ENCODE peak calls at places on chromosomes 13 and 19, in ten cellular contexts. Y is GM23338, D is PC-3, P is PC-9, R is hepatocyte, J is OCI-LY7, I is HCT116, F is SK-N-SH, U is MM.1S, N is Karpas-422. Q is an unnamed sample. For H3K9me2 and H3K4me1, the result is how much of the 10 kb centered on the place peaks cover.

GRCh38 chr19:30317403-30317802 is 54.8 kb upstream of the ZNF536 start:
- DNase-seq in Y (no peak), D (no peak), P (no peak), R (no peak), J (no peak), I (no peak), F (no peak), U (no peak), N (no peak), Q (no peak)

GRCh38 chr13:37289212-37289935 is 183.9 kb upstream of the CSNK1A1L start:
- DNase-seq in Y (no peak), D (no peak), P (no peak), R (no peak), J (no peak), I (no peak), F (no peak), U (no peak), N (no peak), Q (no peak)

GRCh38 chr19:3612901-3613741 is 6.4 kb upstream of the TBXA2R start:
- DNase-seq in Y (peak), D (no peak), P (no peak), R (no peak), J (no peak), I (no peak), F (peak), U (no peak), N (no peak), Q (peak)

GRCh38 chr13:27334774-27335490 is 64.3 kb downstream of the RASL11A start:
- DNase-seq in Y (no peak), D (no peak), P (no peak), R (no peak), J (no peak), I (no peak), F (no peak), U (no peak), N (no peak), Q (peak)

GRCh38 chr19:3641515-3642269 is 15.1 kb upstream of the CACTIN start:
- DNase-seq in Y (no peak), D (no peak), P (no peak), R (no peak), J (no peak), I (no peak), F (no peak), U (no peak), N (no peak), Q (no peak)

GRCh38 chr13:51913421-51914136 is 51.8 kb downstream of the CCDC70 start:
- DNase-seq in Y (peak), D (no peak), P (no peak), R (no peak), J (peak), I (no peak), F (peak), U (no peak), N (no peak), Q (no peak)

GRCh38 chr19:8488351-8488750 is 14.1 kb downstream of the PRAM1 start:
- DNase-seq in Y (no peak), D (no peak), P (no peak), R (no peak), J (no peak), I (no peak), F (no peak), U (no peak), N (no peak), Q (no peak)

GRCh38 chr13:98960331-98961203 is 17.3 kb downstream of the DOCK9 start:
- DNase-seq in Y (no peak), D (no peak), P (no peak), R (no peak), J (no peak), I (no peak), F (no peak), U (no peak), N (no peak), Q (no peak)

GRCh38 chr19:3250675-3251074 is 26.2 kb downstream of the CELF5 start:
- DNase-seq in Y (peak), D (peak), P (peak), R (no peak), J (peak), I (peak), F (peak), U (no peak), N (peak), Q (peak)

GRCh38 chr19:14434543-14435319 is 1.6 kb downstream of the PKN1 start:
- DNase-seq in Y (no peak), D (peak), P (peak), R (peak), J (no peak), I (no peak), F (peak), U (no peak), N (no peak), Q (peak)

GRCh38 chr19:49570997-49571676 is 9.2 kb downstream of the NOSIP start:
- DNase-seq in Y (peak), D (peak), P (no peak), R (peak), J (peak), I (no peak), F (no peak), U (peak), N (peak), Q (no peak)

DNA sequence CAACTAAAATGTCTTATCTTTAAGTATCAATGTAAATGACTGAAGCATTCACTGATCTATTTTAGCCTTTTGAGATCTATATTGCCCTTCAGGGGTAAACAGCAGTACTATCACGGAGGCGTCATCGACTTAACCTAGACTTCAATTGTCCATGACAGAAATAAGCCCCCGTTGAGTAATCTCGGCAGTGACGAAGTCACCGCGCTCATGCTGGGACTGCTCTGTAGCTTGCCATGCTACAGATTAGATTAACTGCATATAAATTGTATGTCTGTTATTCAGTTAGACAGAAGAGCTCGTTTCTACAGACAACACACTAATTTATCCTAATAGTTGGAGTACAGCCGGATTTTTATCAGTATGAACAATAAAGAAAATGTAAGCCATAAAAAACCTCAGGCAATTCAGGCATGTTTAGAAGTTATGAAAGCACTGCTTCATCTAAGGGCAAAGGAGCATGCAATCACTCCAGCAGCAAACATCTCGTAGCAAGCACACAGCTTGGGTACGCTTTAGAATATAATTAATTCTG is 56.6 kb downstream of the TUBGCP3 start:
- DNase-seq in Y (no peak), D (no peak), P (no peak), R (no peak), J (no peak), I (no peak), F (peak), U (no peak), N (no peak), Q (no peak)
- H3K9me2 ChIP-seq in Y (under half), D (under half), P (under half), R (under half), J (under half), I (under half), F (under half), U (under half), N (under half), Q (under half)

GRCh38 chr13:39675904-39676303 is 20.4 kb downstream of the COG6 start:
- DNase-seq in Y (no peak), D (no peak), P (no peak), R (no peak), J (no peak), I (no peak), F (no peak), U (no peak), N (no peak), Q (peak)
- H3K4me1 ChIP-seq in Y (under half), D (under half), P (under half), R (under half), J (under half), I (under half), F (under half), U (under half), N (under half), Q (under half)

DNA sequence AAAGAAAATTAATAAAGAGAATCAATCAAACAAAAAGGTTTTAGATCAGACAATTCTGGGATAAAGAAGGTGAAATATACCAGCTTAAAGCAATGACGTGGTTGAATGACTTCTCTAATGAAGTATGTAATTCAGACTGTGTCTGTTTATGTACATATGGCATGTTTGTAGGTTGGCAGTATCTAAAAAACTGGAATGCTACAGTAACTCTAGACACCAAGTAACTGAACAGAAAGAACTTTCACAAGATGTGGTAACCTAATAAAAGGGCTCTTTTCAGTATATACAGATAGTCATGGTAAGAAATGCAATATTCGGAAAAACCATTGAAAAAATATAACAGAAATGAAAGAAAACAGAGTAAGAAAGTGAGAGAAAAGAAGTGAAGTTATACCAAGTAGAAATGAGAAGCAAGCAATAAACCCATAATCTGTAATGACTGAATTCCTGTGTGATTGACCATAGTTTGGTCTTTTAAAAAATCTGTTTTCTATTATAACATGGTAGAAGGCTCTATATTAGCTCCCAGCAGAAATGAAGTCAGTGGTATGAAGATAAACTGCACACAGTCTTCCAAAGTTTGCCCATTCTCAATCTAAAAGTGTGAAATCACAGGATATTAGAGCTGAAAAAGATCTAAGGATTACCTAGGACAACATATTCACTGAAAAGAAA is 31.4 kb downstream of the ELF1 start:
- DNase-seq in Y (no peak), D (no peak), P (no peak), R (no peak), J (no peak), I (no peak), F (no peak), U (no peak), N (no peak), Q (peak)
- H3K9me2 ChIP-seq in Y (under half), D (under half), P (under half), R (under half), J (under half), I (under half), F (under half), U (under half), N (under half), Q (under half)

DNA sequence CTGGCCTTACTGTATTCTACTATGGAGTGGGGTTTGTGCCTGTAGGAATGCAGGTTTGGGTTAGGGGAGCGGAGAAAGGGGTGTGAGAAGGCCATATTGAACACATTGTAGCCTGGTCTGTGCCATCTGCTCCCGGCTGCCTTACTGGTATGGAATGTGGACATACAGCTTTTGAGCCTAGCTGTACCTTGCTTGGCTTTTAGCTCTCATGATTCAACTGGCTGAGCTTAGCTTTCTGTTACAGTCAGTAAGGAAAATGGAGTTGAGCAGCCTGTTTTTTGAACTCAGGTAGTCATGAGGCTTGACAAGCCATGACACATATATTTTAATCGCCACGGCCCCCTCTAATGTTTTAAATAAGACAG is 41.6 kb downstream of the ARHGAP35 start:
- DNase-seq in Y (peak), D (peak), P (peak), R (peak), J (no peak), I (peak), F (no peak), U (no peak), N (no peak), Q (peak)
- H3K4me1 ChIP-seq in Y (under half), D (under half), P (half or more), R (under half), J (under half), I (half or more), F (half or more), U (under half), N (under half), Q (half or more)